ENCODE peak calls at places on chromosomes 6 and 20, in nine cellular contexts. C is adipocyte; S is heart right ventricle; V is esophagus squamous epithelium; M is endothelial cell of umbilical vein; Y is prostate gland; O is uterus; X is CD4-positive, alpha-beta memory T cell; Q is psoas muscle. R is an unnamed sample.
A peak's percentile ranks its signal among the peaks of the same experiment; 100 is the strongest.

GRCh38 chr6:129432738-129433137 is 277.2 kb downstream of the ARHGAP18 start:
- DNase-seq in C (no peak), S (no peak), V (no peak), M (no peak), Y (no peak), O (no peak), X (no peak), Q (no peak), R (no peak)

GRCh38 chr6:137927777-137928218 is 60.7 kb downstream of the TNFAIP3 start:
- DNase-seq in C (peak; percentile 23), S (no peak), V (no peak), M (peak; percentile 52), Y (no peak), O (no peak), X (peak; percentile 93), Q (no peak), R (peak; percentile 19)

GRCh38 chr20:59421920-59422637 is 121.7 kb downstream of the EDN3 start:
- DNase-seq in C (peak; percentile 35), S (no peak), V (no peak), M (no peak), Y (no peak), O (no peak), X (no peak), Q (no peak), R (no peak)

GRCh38 chr6:108839068-108839467 is 9.2 kb upstream of the ARMC2 start:
- DNase-seq in C (no peak), S (no peak), V (no peak), M (no peak), Y (no peak), O (no peak), X (no peak), Q (no peak), R (no peak)

GRCh38 chr6:170074907-170075306 is 216.0 kb downstream of the DLL1 start:
- DNase-seq in C (no peak), S (no peak), V (no peak), M (no peak), Y (no peak), O (peak; percentile 7), X (no peak), Q (no peak), R (no peak)

GRCh38 chr6:139743629-139744028 is 369.2 kb upstream of the CITED2 start:
- DNase-seq in C (peak; percentile 93), S (no peak), V (no peak), M (peak; percentile 94), Y (no peak), O (no peak), X (no peak), Q (no peak), R (peak; percentile 92)

GRCh38 chr6:1562171-1562955 is 47.4 kb upstream of the FOXC1 start:
- DNase-seq in C (no peak), S (no peak), V (no peak), M (no peak), Y (no peak), O (no peak), X (no peak), Q (no peak), R (no peak)

GRCh38 chr20:30816182-30816645 is 441.2 kb upstream of the DEFB115 start:
- DNase-seq in C (no peak), S (peak; percentile 52), V (no peak), M (no peak), Y (no peak), O (no peak), X (no peak), Q (no peak), R (no peak)

GRCh38 chr6:55882731-55883595 is 7.6 kb upstream of the BMP5 start:
- DNase-seq in C (peak; percentile 75), S (no peak), V (no peak), M (peak; percentile 94), Y (no peak), O (no peak), X (no peak), Q (no peak), R (no peak)

GRCh38 chr6:6221829-6222535 is 98.5 kb downstream of the F13A1 start:
- DNase-seq in C (no peak), S (no peak), V (no peak), M (no peak), Y (no peak), O (no peak), X (no peak), Q (no peak), R (peak; percentile 39)

GRCh38 chr6:160730911-160731310 is 28.9 kb downstream of the PLG start:
- DNase-seq in C (no peak), S (no peak), V (no peak), M (no peak), Y (no peak), O (no peak), X (no peak), Q (no peak), R (no peak)

GRCh38 chr20:4453369-4453768 is 268.3 kb upstream of the PRND start:
- DNase-seq in C (no peak), S (no peak), V (no peak), M (no peak), Y (no peak), O (no peak), X (no peak), Q (no peak), R (no peak)

GRCh38 chr20:4455301-4455701 is 266.4 kb upstream of the PRND start:
- DNase-seq in C (no peak), S (no peak), V (no peak), M (no peak), Y (no peak), O (no peak), X (no peak), Q (no peak), R (no peak)

GRCh38 chr20:4455996-4456395 is 265.7 kb upstream of the PRND start:
- DNase-seq in C (no peak), S (no peak), V (no peak), M (no peak), Y (no peak), O (no peak), X (no peak), Q (no peak), R (no peak)

GRCh38 chr20:4459081-4459480 is 262.6 kb upstream of the PRND start:
- DNase-seq in C (no peak), S (no peak), V (no peak), M (no peak), Y (no peak), O (no peak), X (no peak), Q (no peak), R (no peak)

DNA sequence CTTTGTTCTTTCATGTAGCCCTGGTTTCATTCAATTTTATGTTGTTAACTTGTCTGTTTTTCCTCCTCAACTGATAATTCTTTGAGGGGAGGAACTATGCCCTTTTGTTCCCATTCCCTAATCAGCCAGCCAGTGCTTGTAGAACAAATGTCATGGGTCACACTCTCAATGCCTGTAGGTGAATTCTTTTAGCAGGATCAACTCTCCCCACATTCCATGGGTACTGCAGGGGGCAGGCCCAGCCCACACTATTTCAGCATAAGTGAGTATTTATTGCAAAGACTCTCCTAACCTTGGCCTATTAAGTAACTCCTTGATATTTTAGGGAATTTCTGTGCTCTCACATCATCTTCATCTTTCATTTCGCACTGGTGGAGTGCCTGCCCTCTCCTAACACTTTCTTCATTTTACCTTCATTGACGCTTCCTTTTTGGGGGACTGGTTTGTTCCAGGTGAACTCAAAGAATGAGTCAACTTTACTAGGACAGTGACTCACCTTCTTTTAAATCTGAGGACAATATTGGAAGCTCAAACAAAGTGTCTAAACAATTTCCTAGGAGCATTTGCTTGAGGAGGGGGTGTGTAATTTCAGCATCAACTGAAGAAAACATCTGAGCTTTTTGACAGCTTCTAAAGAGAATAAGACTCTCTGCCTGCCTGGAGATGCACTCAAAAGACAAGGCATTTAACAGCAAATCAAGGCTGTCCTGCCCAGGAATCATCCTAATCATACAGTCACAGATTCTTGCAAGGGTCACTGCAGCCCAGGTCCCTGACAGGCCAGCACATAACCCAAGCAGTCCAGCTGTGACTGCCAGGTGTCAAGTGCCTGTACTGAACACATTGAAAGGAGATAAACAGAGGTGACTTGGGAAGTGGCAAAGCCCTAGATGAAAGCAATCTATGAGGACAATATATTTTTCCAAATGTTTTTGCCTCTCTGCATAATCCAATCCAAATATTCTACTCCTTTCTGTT is 263.9 kb upstream of the PRND start:
- DNase-seq in C (no peak), S (no peak), V (no peak), M (no peak), Y (no peak), O (no peak), X (no peak), Q (no peak), R (no peak)
- H3K4me3 ChIP-seq in C (no peak overlapping the region), S (no peak overlapping the region), V (no peak overlapping the region), M (no peak overlapping the region), Y (no peak overlapping the region), O (no peak overlapping the region), X (no peak overlapping the region), Q (no peak overlapping the region), R (no peak overlapping the region)

GRCh38 chr6:61558796-61559195 is 727.2 kb downstream of the KHDRBS2 start:
- DNase-seq in C (no peak), S (no peak), V (no peak), M (no peak), Y (no peak), O (no peak), X (no peak), Q (no peak), R (no peak)
- H3K9me3 ChIP-seq in C (peaks cover 14% of the 10 kb centered on the region), S (no peaks in the 10 kb centered on the region), V (no peaks in the 10 kb centered on the region), M (peaks cover 9% of the 10 kb centered on the region), Y (no peaks in the 10 kb centered on the region), O (no peaks in the 10 kb centered on the region), X (no peaks in the 10 kb centered on the region), Q (no peaks in the 10 kb centered on the region), R (peaks cover 3% of the 10 kb centered on the region)

GRCh38 chr6:158654960-158655485 is 5.2 kb downstream of the SYTL3 start:
- DNase-seq in C (peak; percentile 78), S (no peak), V (no peak), M (no peak), Y (no peak), O (no peak), X (no peak), Q (no peak), R (no peak)

GRCh38 chr6:158653577-158654354 is 3.9 kb downstream of the SYTL3 start:
- DNase-seq in C (no peak), S (peak; percentile 34), V (no peak), M (no peak), Y (no peak), O (no peak), X (peak; percentile 97), Q (no peak), R (peak; percentile 80)

GRCh38 chr6:158655569-158656450 is 6.0 kb downstream of the SYTL3 start:
- DNase-seq in C (no peak), S (no peak), V (no peak), M (no peak), Y (no peak), O (no peak), X (no peak), Q (no peak), R (no peak)

GRCh38 chr6:158649289-158650143 is at the start of gene SYTL3:
- DNase-seq in C (no peak), S (no peak), V (peak; percentile 14), M (peak; percentile 29), Y (no peak), O (no peak), X (peak; percentile 92), Q (peak; percentile 66), R (peak; percentile 62)

GRCh38 chr6:158654498-158654897 is 4.6 kb downstream of the SYTL3 start:
- DNase-seq in C (peak; percentile 86), S (peak; percentile 74), V (peak; percentile 14), M (no peak), Y (no peak), O (peak; percentile 87), X (no peak), Q (peak; percentile 91), R (no peak)
- H3K4me1 ChIP-seq in C (peaks cover 27% of the 10 kb centered on the region), S (peaks cover 26% of the 10 kb centered on the region), V (peaks cover 27% of the 10 kb centered on the region), M (peaks cover 7% of the 10 kb centered on the region), Y (no peaks in the 10 kb centered on the region), O (no peaks in the 10 kb centered on the region), X (peaks cover 56% of the 10 kb centered on the region), Q (peaks cover 20% of the 10 kb centered on the region), R (peaks cover 2% of the 10 kb centered on the region)

GRCh38 chr20:47317127-47317895 is 39.2 kb downstream of the ZMYND8 start:
- DNase-seq in C (peak; percentile 87), S (peak; percentile 73), V (peak; percentile 18), M (peak; percentile 97), Y (peak; percentile 86), O (peak; percentile 77), X (peak; percentile 63), Q (peak; percentile 94), R (peak; percentile 62)
- H3K4me3 ChIP-seq in C (peak overlapping the region; percentile 73), S (no peak overlapping the region), V (peak overlapping the region; percentile 24), M (peak overlapping the region; percentile 15), Y (no peak overlapping the region), O (no peak overlapping the region), X (no peak overlapping the region), Q (peak overlapping the region; percentile 58), R (no peak overlapping the region)

R was measured in small intestine.